ENCODE peak calls at places on chromosomes 7 and 10, in ten cellular contexts. H, U, E, L, N, R, Y, T, K and V are unnamed samples.

GRCh38 chr10:62562795-62563194 is 188.6 kb downstream of the ZNF365 start:
- DNase-seq in K (no peak), U (no peak), R (no peak), L (no peak), E (no peak), N (no peak), T (no peak), H (no peak), Y (no peak), V (no peak)

GRCh38 chr10:3848768-3849643 is 64.0 kb upstream of the KLF6 start:
- DNase-seq in H (peak), Y (no peak), T (no peak), U (peak), E (no peak), L (no peak), K (no peak), R (no peak), N (peak), V (peak)

GRCh38 chr10:132855889-132856288 is 69.9 kb upstream of the NKX6-2 start:
- DNase-seq in N (no peak), T (no peak), E (no peak), L (no peak), H (no peak), K (no peak), Y (no peak), U (no peak), R (no peak), V (no peak)

GRCh38 chr10:21083861-21084260 is 186.8 kb upstream of the NEBL start:
- DNase-seq in U (peak), Y (no peak), R (no peak), N (no peak), L (no peak), K (no peak), E (no peak), T (no peak), H (no peak), V (peak)

GRCh38 chr7:141944811-141945210 is 2.0 kb downstream of the CLEC5A start:
- DNase-seq in R (no peak), U (no peak), N (no peak), E (no peak), H (no peak), Y (no peak), K (no peak), L (no peak), T (no peak), V (no peak)

GRCh38 chr10:60305394-60305892 is 84.2 kb downstream of the ANK3 start:
- DNase-seq in R (no peak), H (no peak), K (no peak), E (peak), Y (no peak), T (no peak), U (no peak), N (peak), L (no peak), V (peak)

GRCh38 chr10:74047304-74047703 is 49.4 kb downstream of the VCL start:
- DNase-seq in Y (no peak), K (no peak), H (peak), R (no peak), N (peak), U (peak), T (peak), E (peak), L (no peak), V (peak)

GRCh38 chr7:33710608-33711007 is 194.7 kb upstream of the BMPER start:
- DNase-seq in K (no peak), L (no peak), T (no peak), H (peak), Y (no peak), R (no peak), N (peak), E (no peak), U (peak), V (peak)

GRCh38 chr10:130986828-130987227 is 324.7 kb downstream of the TCERG1L start:
- DNase-seq in U (no peak), R (no peak), T (no peak), H (no peak), L (no peak), Y (no peak), E (no peak), N (no peak), K (no peak), V (no peak)

GRCh38 chr7:111560773-111561658 is 1.3 kb downstream of the IMMP2L start:
- DNase-seq in K (no peak), H (peak), T (peak), U (peak), L (no peak), Y (no peak), N (peak), R (no peak), E (peak), V (peak)

GRCh38 chr7:75885011-75885410 is 6.2 kb downstream of the RHBDD2 start:
- DNase-seq in E (no peak), R (no peak), N (no peak), L (no peak), U (peak), H (no peak), Y (no peak), T (no peak), K (no peak), V (no peak)

GRCh38 chr7:121966538-121967332 is 93.8 kb downstream of the PTPRZ1 start:
- DNase-seq in R (no peak), N (no peak), E (no peak), T (no peak), K (no peak), H (no peak), U (no peak), L (no peak), Y (no peak), V (no peak)

GRCh38 chr10:59319854-59320253 is 42.5 kb downstream of the FAM13C start:
- DNase-seq in E (no peak), K (no peak), U (no peak), H (no peak), L (no peak), Y (no peak), N (no peak), R (no peak), T (no peak), V (no peak)

GRCh38 chr10:49134327-49134726 is 506 bp upstream of the FAM170B start:
- DNase-seq in U (no peak), T (no peak), L (no peak), N (no peak), Y (no peak), E (no peak), K (no peak), R (no peak), H (no peak), V (no peak)

GRCh38 chr10:52740913-52741675 is 31.5 kb downstream of the MBL2 start:
- DNase-seq in N (peak), U (peak), K (peak), T (no peak), Y (no peak), E (peak), R (no peak), L (peak), H (peak), V (peak)

GRCh38 chr10:17643339-17643754 is 604 bp upstream of the STAM start:
- DNase-seq in R (no peak), Y (peak), T (no peak), L (peak), E (peak), U (peak), K (no peak), H (peak), N (peak), V (peak)

GRCh38 chr7:30787476-30787875 is 16.3 kb downstream of the MINDY4 start:
- DNase-seq in K (no peak), H (no peak), T (no peak), U (no peak), R (no peak), L (no peak), E (no peak), N (no peak), Y (no peak), V (no peak)

GRCh38 chr10:21797537-21797936 is 206.0 kb downstream of the DNAJC1 start:
- DNase-seq in U (no peak), K (no peak), E (no peak), N (no peak), R (no peak), Y (no peak), L (no peak), T (no peak), H (no peak), V (no peak)

GRCh38 chr7:85074992-85075391 is 111.9 kb downstream of the SEMA3D start:
- DNase-seq in T (no peak), K (no peak), L (no peak), H (no peak), R (no peak), U (no peak), Y (no peak), E (no peak), N (no peak), V (no peak)

GRCh38 chr10:68861253-68861652 is 33.9 kb downstream of the STOX1 start:
- DNase-seq in E (no peak), U (peak), L (no peak), K (no peak), T (no peak), H (peak), R (no peak), Y (no peak), N (no peak), V (peak)

GRCh38 chr7:11760372-11760771 is 71.6 kb downstream of the THSD7A start:
- DNase-seq in R (no peak), N (no peak), L (no peak), K (no peak), H (peak), T (no peak), E (peak), U (no peak), Y (no peak), V (no peak)

GRCh38 chr10:79468841-79469585 is 23.6 kb upstream of the ZCCHC24 start:
- DNase-seq in R (no peak), E (no peak), Y (no peak), H (no peak), T (no peak), U (no peak), L (peak), K (no peak), N (no peak), V (no peak)

GRCh38 chr7:24245362-24245761 is 38.6 kb upstream of the NPY start:
- DNase-seq in N (no peak), R (no peak), U (no peak), T (no peak), K (no peak), H (no peak), E (no peak), Y (no peak), L (no peak), V (no peak)